ENCODE peak calls at places on chromosomes 5 and 9, in five cellular contexts. O, B, X, N and V are unnamed samples.
A peak's percentile ranks its signal among the peaks of the same experiment; 100 is the strongest.

GRCh38 chr5:133596049-133596448 is 16.3 kb downstream of the FSTL4 start:
- DNase-seq in O (no peak), B (no peak), X (no peak), N (no peak), V (no peak)

GRCh38 chr5:151093476-151093889 is 12.6 kb upstream of the TNIP1 start:
- DNase-seq in B (no peak), O (no peak), X (no peak), N (no peak), V (peak; percentile 94)

GRCh38 chr5:132054031-132054696 is 6.3 kb upstream of the IL3 start:
- DNase-seq in B (no peak), X (no peak), O (no peak), N (no peak), V (no peak)

GRCh38 chr9:130183133-130183762 is 11.0 kb downstream of the NCS1 start:
- DNase-seq in O (peak; percentile 46), B (peak; percentile 48), X (no peak), N (no peak), V (peak; percentile 71)

GRCh38 chr5:177496111-177497010 is 1.0 kb downstream of the PDLIM7 start:
- DNase-seq in B (peak; percentile 93), N (peak; percentile 83), O (peak; percentile 85), X (peak; percentile 36), V (peak; percentile 94)

GRCh38 chr5:162593881-162594280 is 526.3 kb downstream of the GABRG2 start:
- DNase-seq in B (no peak), X (peak; percentile 9), N (no peak), O (no peak), V (no peak)

GRCh38 chr9:35333551-35333950 is 156.4 kb upstream of the RUSC2 start:
- DNase-seq in N (no peak), O (no peak), B (no peak), X (no peak), V (peak; percentile 86)

GRCh38 chr5:157143127-157143959 is 678 bp upstream of the MED7 start:
- DNase-seq in O (no peak), N (no peak), B (peak; percentile 84), X (peak; percentile 28), V (peak; percentile 6)

GRCh38 chr5:158224200-158224599 is 365.3 kb upstream of the CLINT1 start:
- DNase-seq in O (no peak), B (no peak), X (no peak), N (no peak), V (no peak)

GRCh38 chr9:137550958-137551655 is 572 bp upstream of the MRPL41 start:
- DNase-seq in O (peak; percentile 80), N (peak; percentile 92), X (peak; percentile 90), B (peak; percentile 93), V (peak; percentile 44)

GRCh38 chr9:134551657-134552348 is 89.8 kb upstream of the COL5A1 start:
- DNase-seq in X (no peak), O (no peak), N (no peak), B (peak; percentile 46), V (peak; percentile 82)

GRCh38 chr9:89619739-89620138 is 14.9 kb downstream of the GADD45G start:
- DNase-seq in X (no peak), N (no peak), B (no peak), O (no peak), V (no peak)

GRCh38 chr5:146722361-146722779 is 156.2 kb downstream of the PPP2R2B start:
- DNase-seq in O (no peak), N (no peak), B (no peak), X (no peak), V (peak; percentile 16)

GRCh38 chr5:15074651-15075050 is 203.1 kb upstream of the ANKH start:
- DNase-seq in O (no peak), N (no peak), B (no peak), X (no peak), V (peak; percentile 1)

GRCh38 chr5:105735704-105736103 is 1935.0 kb downstream of the EFNA5 start:
- DNase-seq in B (no peak), N (no peak), O (no peak), X (no peak), V (peak; percentile 26)

GRCh38 chr9:70034292-70034711 is 9.3 kb upstream of the MAMDC2 start:
- DNase-seq in N (no peak), X (no peak), B (no peak), O (no peak), V (peak; percentile 31)

GRCh38 chr9:36101916-36102741 is 34.4 kb upstream of the GLIPR2 start:
- DNase-seq in N (no peak), X (no peak), O (peak; percentile 57), B (peak; percentile 47), V (peak; percentile 100)

GRCh38 chr5:155936520-155937406 is 390.2 kb upstream of the SGCD start:
- DNase-seq in O (no peak), X (no peak), N (no peak), B (no peak), V (no peak)

GRCh38 chr5:89946514-89946913 is 463.0 kb downstream of the CETN3 start:
- DNase-seq in O (no peak), B (no peak), X (no peak), N (no peak), V (no peak)

GRCh38 chr5:89954901-89955300 is 454.7 kb downstream of the CETN3 start:
- DNase-seq in O (no peak), N (no peak), X (no peak), B (no peak), V (no peak)

GRCh38 chr5:89950234-89950633 is 459.3 kb downstream of the CETN3 start:
- DNase-seq in N (no peak), X (no peak), O (no peak), B (no peak), V (no peak)

GRCh38 chr5:89951876-89952275 is 457.7 kb downstream of the CETN3 start:
- DNase-seq in O (no peak), X (no peak), B (no peak), N (no peak), V (no peak)

GRCh38 chr5:89948977-89949376 is 460.6 kb downstream of the CETN3 start:
- DNase-seq in X (no peak), N (no peak), O (no peak), B (no peak), V (no peak)
- TF ChIP-seq MAFK in X (no peak), N (no peak), O (no peak), B (no peak), V (no peak)

GRCh38 chr9:37339945-37340344 is 82.6 kb upstream of the GRHPR start:
- DNase-seq in B (no peak), X (no peak), O (no peak), N (no peak), V (no peak)

GRCh38 chr9:37340961-37341360 is 81.5 kb upstream of the GRHPR start:
- DNase-seq in O (no peak), B (no peak), N (no peak), X (no peak), V (no peak)

GRCh38 chr9:37337301-37337905 is 85.1 kb upstream of the GRHPR start:
- DNase-seq in O (no peak), N (no peak), X (peak; percentile 68), B (no peak), V (no peak)

GRCh38 chr9:37336150-37336549 is 86.3 kb upstream of the GRHPR start:
- DNase-seq in O (no peak), B (no peak), X (no peak), N (no peak), V (no peak)

DNA sequence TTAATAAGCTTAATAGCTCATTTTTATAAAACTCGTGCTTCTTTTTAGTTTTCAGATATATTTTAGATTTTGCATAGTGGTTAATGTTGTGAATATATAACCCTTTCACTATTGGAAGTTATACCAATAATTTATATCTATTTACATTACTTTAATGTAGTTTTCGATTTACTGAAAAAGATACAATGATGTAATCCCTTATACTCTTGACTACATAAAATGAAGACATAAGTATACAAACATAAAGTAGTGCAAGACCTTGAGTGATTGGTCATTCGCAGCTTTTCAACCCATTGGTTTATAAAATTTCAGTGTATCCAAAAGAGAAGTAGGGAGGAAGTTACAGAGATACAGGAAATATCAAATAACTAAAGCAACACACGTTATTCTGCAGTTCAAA is 84.3 kb upstream of the GRHPR start:
- DNase-seq in X (no peak), N (no peak), B (no peak), O (no peak), V (no peak)
- TF ChIP-seq MAFK in X (no peak), N (no peak), B (no peak), O (no peak), V (no peak)

GRCh38 chr5:170628691-170629565 is 125.1 kb downstream of the KCNIP1 start:
- DNase-seq in N (no peak), B (no peak), X (no peak), O (no peak), V (no peak)
- TF ChIP-seq MAFK in N (no peak), B (no peak), X (no peak), O (no peak), V (no peak)

GRCh38 chr9:97594414-97594921 is 38.7 kb downstream of the TSTD2 start:
- DNase-seq in O (no peak), N (no peak), B (no peak), X (no peak), V (no peak)

GRCh38 chr9:97598461-97599288 is 34.5 kb downstream of the TSTD2 start:
- DNase-seq in B (peak; percentile 61), O (peak; percentile 69), X (peak; percentile 56), N (peak; percentile 77), V (peak; percentile 82)

GRCh38 chr9:97593960-97594359 is 39.2 kb downstream of the TSTD2 start:
- DNase-seq in O (no peak), B (no peak), X (no peak), N (no peak), V (peak; percentile 12)

GRCh38 chr9:97599447-97599846 is 33.7 kb downstream of the TSTD2 start:
- DNase-seq in N (no peak), B (no peak), X (no peak), O (no peak), V (no peak)

DNA sequence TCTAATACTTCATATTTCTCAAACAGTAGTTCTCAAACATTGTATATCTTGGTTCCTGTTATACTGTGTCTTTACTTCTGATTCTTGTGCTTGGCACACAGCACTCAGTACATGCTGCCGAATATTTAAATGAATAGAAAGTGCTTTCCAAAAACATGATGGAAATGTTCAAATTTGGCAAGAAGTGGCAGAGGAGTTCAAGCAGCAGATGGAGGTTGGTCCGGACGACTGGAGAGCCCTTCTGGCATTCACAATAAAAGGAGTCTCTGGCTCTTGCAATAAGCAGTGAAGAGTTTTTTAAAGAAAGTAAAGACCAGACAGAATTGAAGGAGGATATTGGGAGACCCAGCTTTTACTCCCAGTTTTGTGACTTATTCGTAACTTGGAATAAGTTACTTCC is 36.3 kb downstream of the TSTD2 start:
- DNase-seq in X (no peak), B (no peak), O (no peak), N (no peak), V (no peak)
- TF ChIP-seq MAFK in X (no peak), B (no peak), O (no peak), N (no peak), V (no peak)